ENCODE peak calls at places on chromosomes 16 and 17, in four cellular contexts. Q, B, U and X are unnamed samples.

GRCh38 chr17:65202833-65203571 is 65.8 kb downstream of the RGS9 start:
- DNase-seq in Q (no peak), B (no peak), U (no peak), X (no peak)

GRCh38 chr16:2827481-2827790 is 2.7 kb upstream of the ZG16B start:
- DNase-seq in Q (no peak), B (no peak), U (no peak), X (no peak)

GRCh38 chr17:18356624-18357023 is 6.7 kb downstream of the SHMT1 start:
- DNase-seq in Q (no peak), B (no peak), U (peak; percentile 21), X (no peak)

GRCh38 chr16:85637808-85638186 is 24.7 kb downstream of the GSE1 start:
- DNase-seq in Q (no peak), B (no peak), U (peak; percentile 48), X (no peak)

GRCh38 chr17:38922538-38923291 is 2.7 kb upstream of the LASP1NB start:
- DNase-seq in Q (no peak), B (no peak), U (no peak), X (no peak)

GRCh38 chr16:61926766-61927165 is 109.5 kb downstream of the CDH8 start:
- DNase-seq in Q (no peak), B (no peak), U (no peak), X (no peak)

GRCh38 chr17:39209317-39210092 is 9.4 kb downstream of the RPL19 start:
- DNase-seq in Q (peak; percentile 64), B (peak; percentile 62), U (peak; percentile 69), X (peak; percentile 33)

GRCh38 chr16:87560428-87561199 is 41.7 kb upstream of the JPH3 start:
- DNase-seq in Q (no peak), B (no peak), U (peak; percentile 45), X (no peak)

GRCh38 chr17:49227436-49228261 is 2.9 kb downstream of the PHOSPHO1 start:
- DNase-seq in Q (peak; percentile 73), B (peak; percentile 76), U (peak; percentile 75), X (peak; percentile 56)

GRCh38 chr16:25395528-25395927 is 137.9 kb upstream of the ZKSCAN2 start:
- DNase-seq in Q (no peak), B (no peak), U (no peak), X (no peak)

DNA sequence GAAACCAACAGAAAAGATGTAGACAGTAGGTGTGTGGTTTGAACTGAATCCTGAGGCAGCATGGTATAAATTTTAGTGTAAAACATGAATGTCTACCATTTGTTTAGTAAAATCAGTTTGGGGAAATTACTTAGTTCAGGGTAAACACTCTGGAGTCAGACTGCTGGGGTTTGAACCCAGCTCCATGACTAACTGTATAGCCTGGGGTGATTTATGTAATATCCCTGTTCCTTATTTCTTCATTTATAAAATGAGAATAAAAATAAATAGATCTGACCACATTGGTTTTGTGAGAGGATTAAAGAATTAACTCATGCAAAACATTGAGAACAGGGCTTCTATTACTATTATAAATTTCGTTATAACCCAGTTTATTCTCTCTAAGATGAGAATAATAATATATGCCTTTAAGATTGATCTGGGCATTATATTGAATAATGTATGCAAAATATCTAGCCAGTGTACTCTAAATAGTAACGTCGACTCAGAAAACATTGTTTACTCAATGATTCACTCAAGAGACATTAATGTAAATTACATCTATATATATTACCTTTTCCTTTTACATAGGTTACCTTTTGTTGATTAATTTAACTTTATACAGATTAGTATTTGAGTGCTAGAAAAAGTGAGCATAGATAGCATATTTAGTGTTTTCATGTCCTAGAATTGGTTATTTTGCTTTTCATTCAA is 120.6 kb upstream of the KCNJ16 start:
- DNase-seq in Q (no peak), B (no peak), U (no peak), X (no peak)
- H3K9me3 ChIP-seq in Q (no peaks in the 10 kb centered on the region), B (no peaks in the 10 kb centered on the region), U (peaks cover 4% of the 10 kb centered on the region), X (peaks cover 2% of the 10 kb centered on the region)

DNA sequence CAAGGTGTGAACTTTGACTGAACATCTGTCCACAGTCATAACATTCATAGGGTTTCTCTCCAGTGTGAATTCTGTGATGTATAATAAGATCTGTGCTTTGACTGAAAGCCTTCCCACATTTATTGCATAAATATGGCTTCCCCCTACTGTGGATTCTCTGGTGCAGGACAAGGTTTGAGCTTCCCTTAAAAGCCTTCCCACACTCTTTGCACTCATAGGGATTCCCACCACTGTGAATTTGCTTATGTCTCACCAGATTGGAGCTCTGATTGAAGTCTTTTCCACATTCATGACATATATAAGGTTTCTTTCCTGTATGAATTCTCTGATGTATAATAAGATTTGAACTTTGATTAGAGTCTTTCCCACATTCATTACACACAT is 8.3 kb downstream of the ZNF594 start:
- DNase-seq in Q (no peak), B (no peak), U (no peak), X (no peak)
- H3K9me3 ChIP-seq in Q (peaks cover 100% of the 10 kb centered on the region), B (peaks cover 93% of the 10 kb centered on the region), U (peaks cover 100% of the 10 kb centered on the region), X (peaks cover 36% of the 10 kb centered on the region)

GRCh38 chr17:27155866-27156265 is 138.0 kb upstream of the WSB1 start:
- DNase-seq in Q (no peak), B (no peak), U (peak; percentile 5), X (no peak)
- H3K9me3 ChIP-seq in Q (no peaks in the 10 kb centered on the region), B (no peaks in the 10 kb centered on the region), U (peaks cover 3% of the 10 kb centered on the region), X (no peaks in the 10 kb centered on the region)

DNA sequence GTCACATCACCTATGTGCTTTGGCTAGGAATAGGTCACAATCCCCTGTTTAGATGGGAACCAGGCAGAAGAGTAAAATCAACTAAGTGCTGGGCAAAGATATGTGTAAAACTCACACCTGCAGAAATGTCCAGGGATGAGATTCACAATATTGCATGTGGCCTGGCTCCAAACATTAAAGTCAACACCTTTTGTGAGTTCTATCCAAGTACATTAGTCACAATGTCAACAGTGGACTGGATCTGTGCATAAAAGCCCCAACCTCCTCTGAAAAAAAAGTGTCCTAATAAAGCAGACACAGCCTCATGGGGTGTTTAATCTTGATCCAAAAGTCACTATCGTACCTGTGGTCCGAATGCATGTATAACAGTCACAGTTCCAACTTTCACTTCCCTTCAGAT is 1990.3 kb downstream of the TP53TG3F start:
- DNase-seq in Q (no peak), B (no peak), U (no peak), X (no peak)
- H3K9me3 ChIP-seq in Q (peaks cover 82% of the 10 kb centered on the region), B (peaks cover 44% of the 10 kb centered on the region), U (peaks cover 81% of the 10 kb centered on the region), X (no peaks in the 10 kb centered on the region)